ENCODE peak calls at places on chromosomes 13 and 19, in five cellular contexts. One of them, this sample, is unnamed.

GRCh38 chr19:3733549-3734309 is 25.5 kb downstream of the TJP3 start:
- DNase-seq in fibroblast of lung: no peak
- DNase-seq in heart right ventricle: no peak
- DNase-seq in MCF 10A: no peak
- DNase-seq in activated B cell treated with CpG ODN at 0.5 μM for 24 hours: no peak
- DNase-seq in this sample: no peak

GRCh38 chr19:3175761-3176714 is 2.5 kb upstream of the S1PR4 start:
- DNase-seq in fibroblast of lung: peak
- DNase-seq in heart right ventricle: no peak
- DNase-seq in MCF 10A: peak
- DNase-seq in activated B cell treated with CpG ODN at 0.5 μM for 24 hours: no peak
- DNase-seq in this sample: no peak

GRCh38 chr19:43316591-43317319 is 36.7 kb upstream of the CD177 start:
- DNase-seq in fibroblast of lung: peak
- DNase-seq in heart right ventricle: no peak
- DNase-seq in MCF 10A: peak
- DNase-seq in activated B cell treated with CpG ODN at 0.5 μM for 24 hours: no peak
- DNase-seq in this sample: no peak

GRCh38 chr19:31979949-31980670 is 365.3 kb upstream of the ZNF507 start:
- DNase-seq in fibroblast of lung: no peak
- DNase-seq in heart right ventricle: no peak
- DNase-seq in MCF 10A: no peak
- DNase-seq in activated B cell treated with CpG ODN at 0.5 μM for 24 hours: no peak
- DNase-seq in this sample: no peak

GRCh38 chr13:111383591-111384440 is 63.4 kb downstream of the TEX29 start:
- DNase-seq in fibroblast of lung: no peak
- DNase-seq in heart right ventricle: no peak
- DNase-seq in MCF 10A: no peak
- DNase-seq in activated B cell treated with CpG ODN at 0.5 μM for 24 hours: no peak
- DNase-seq in this sample: no peak

GRCh38 chr19:4380254-4380727 is 20.1 kb downstream of the SH3GL1 start:
- DNase-seq in fibroblast of lung: no peak
- DNase-seq in heart right ventricle: peak
- DNase-seq in MCF 10A: peak
- DNase-seq in activated B cell treated with CpG ODN at 0.5 μM for 24 hours: peak
- DNase-seq in this sample: peak

GRCh38 chr19:54517483-54517882 is 14.9 kb downstream of the LAIR2 start:
- DNase-seq in fibroblast of lung: peak
- DNase-seq in heart right ventricle: peak
- DNase-seq in MCF 10A: peak
- DNase-seq in activated B cell treated with CpG ODN at 0.5 μM for 24 hours: peak
- DNase-seq in this sample: peak

GRCh38 chr13:93226065-93226622 is 463 bp upstream of the GPC6 start:
- DNase-seq in fibroblast of lung: no peak
- DNase-seq in heart right ventricle: no peak
- DNase-seq in MCF 10A: no peak
- DNase-seq in activated B cell treated with CpG ODN at 0.5 μM for 24 hours: no peak
- DNase-seq in this sample: no peak

GRCh38 chr19:43765109-43765876 is 10.5 kb upstream of the SMG9 start:
- DNase-seq in fibroblast of lung: peak
- DNase-seq in heart right ventricle: peak
- DNase-seq in MCF 10A: peak
- DNase-seq in activated B cell treated with CpG ODN at 0.5 μM for 24 hours: peak
- DNase-seq in this sample: peak

GRCh38 chr13:106835477-106835876 is 267.5 kb upstream of the ARGLU1 start:
- DNase-seq in fibroblast of lung: no peak
- DNase-seq in heart right ventricle: no peak
- DNase-seq in MCF 10A: no peak
- DNase-seq in activated B cell treated with CpG ODN at 0.5 μM for 24 hours: no peak
- DNase-seq in this sample: no peak

GRCh38 chr19:28372800-28373199 is 840.2 kb downstream of the UQCRFS1 start:
- DNase-seq in fibroblast of lung: no peak
- DNase-seq in heart right ventricle: no peak
- DNase-seq in MCF 10A: no peak
- DNase-seq in activated B cell treated with CpG ODN at 0.5 μM for 24 hours: no peak
- DNase-seq in this sample: no peak

GRCh38 chr13:99086869-99087129 is 108.9 kb upstream of the DOCK9 start:
- DNase-seq in fibroblast of lung: peak
- DNase-seq in heart right ventricle: no peak
- DNase-seq in MCF 10A: no peak
- DNase-seq in activated B cell treated with CpG ODN at 0.5 μM for 24 hours: no peak
- DNase-seq in this sample: no peak

GRCh38 chr19:919157-920050 is 2.3 kb downstream of the KISS1R start:
- DNase-seq in fibroblast of lung: no peak
- DNase-seq in heart right ventricle: no peak
- DNase-seq in MCF 10A: no peak
- DNase-seq in activated B cell treated with CpG ODN at 0.5 μM for 24 hours: peak
- DNase-seq in this sample: no peak

GRCh38 chr19:35609881-35610353 is 2.6 kb upstream of the HAUS5 start:
- DNase-seq in fibroblast of lung: no peak
- DNase-seq in heart right ventricle: no peak
- DNase-seq in MCF 10A: no peak
- DNase-seq in activated B cell treated with CpG ODN at 0.5 μM for 24 hours: peak
- DNase-seq in this sample: peak

GRCh38 chr19:31992750-31993149 is 352.7 kb upstream of the ZNF507 start:
- DNase-seq in fibroblast of lung: no peak
- DNase-seq in heart right ventricle: no peak
- DNase-seq in MCF 10A: no peak
- DNase-seq in activated B cell treated with CpG ODN at 0.5 μM for 24 hours: no peak
- DNase-seq in this sample: no peak

GRCh38 chr19:12872941-12873890 is 8.0 kb downstream of the DNASE2 start:
- DNase-seq in fibroblast of lung: peak
- DNase-seq in heart right ventricle: no peak
- DNase-seq in MCF 10A: peak
- DNase-seq in activated B cell treated with CpG ODN at 0.5 μM for 24 hours: no peak
- DNase-seq in this sample: peak
- TF ChIP-seq CTCF in fibroblast of lung: no peak
- TF ChIP-seq CTCF in heart right ventricle: no peak
- TF ChIP-seq CTCF in MCF 10A: no peak
- TF ChIP-seq CTCF in activated B cell treated with CpG ODN at 0.5 μM for 24 hours: no peak
- TF ChIP-seq CTCF in this sample: no peak

DNA sequence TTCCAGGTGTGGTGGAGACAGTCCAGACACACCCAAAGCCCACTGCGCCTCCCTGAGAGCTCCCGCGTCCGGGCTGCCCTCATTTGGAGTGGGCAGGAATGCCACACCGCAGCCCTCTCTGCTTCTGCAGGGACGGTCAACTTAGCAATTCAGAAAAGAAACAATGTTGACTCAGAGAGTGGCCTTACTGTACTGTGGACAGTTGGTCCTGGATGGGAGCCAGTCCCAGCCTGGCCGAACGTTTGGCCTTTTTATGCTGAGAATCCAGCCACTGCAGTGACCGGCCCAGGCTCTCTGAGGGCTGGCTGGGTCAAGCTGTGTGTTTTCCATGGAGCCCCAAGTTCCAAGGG is 7.2 kb downstream of the GAS6 start:
- DNase-seq in fibroblast of lung: peak
- DNase-seq in heart right ventricle: no peak
- DNase-seq in MCF 10A: no peak
- DNase-seq in activated B cell treated with CpG ODN at 0.5 μM for 24 hours: no peak
- DNase-seq in this sample: no peak
- TF ChIP-seq CTCF in fibroblast of lung: no peak
- TF ChIP-seq CTCF in heart right ventricle: no peak
- TF ChIP-seq CTCF in MCF 10A: no peak
- TF ChIP-seq CTCF in activated B cell treated with CpG ODN at 0.5 μM for 24 hours: no peak
- TF ChIP-seq CTCF in this sample: no peak

GRCh38 chr19:42290523-42291436 is 11.2 kb upstream of the PRR19 start:
- DNase-seq in fibroblast of lung: no peak
- DNase-seq in heart right ventricle: no peak
- DNase-seq in MCF 10A: peak
- DNase-seq in activated B cell treated with CpG ODN at 0.5 μM for 24 hours: peak
- DNase-seq in this sample: no peak

GRCh38 chr19:42288881-42289555 is 12.9 kb upstream of the PRR19 start:
- DNase-seq in fibroblast of lung: no peak
- DNase-seq in heart right ventricle: no peak
- DNase-seq in MCF 10A: no peak
- DNase-seq in activated B cell treated with CpG ODN at 0.5 μM for 24 hours: no peak
- DNase-seq in this sample: no peak

GRCh38 chr19:42289556-42290041 is 12.3 kb upstream of the PRR19 start:
- DNase-seq in fibroblast of lung: no peak
- DNase-seq in heart right ventricle: no peak
- DNase-seq in MCF 10A: no peak
- DNase-seq in activated B cell treated with CpG ODN at 0.5 μM for 24 hours: no peak
- DNase-seq in this sample: no peak

GRCh38 chr19:42291437-42291815 is 10.5 kb upstream of the PRR19 start:
- DNase-seq in fibroblast of lung: no peak
- DNase-seq in heart right ventricle: no peak
- DNase-seq in MCF 10A: no peak
- DNase-seq in activated B cell treated with CpG ODN at 0.5 μM for 24 hours: no peak
- DNase-seq in this sample: no peak

DNA sequence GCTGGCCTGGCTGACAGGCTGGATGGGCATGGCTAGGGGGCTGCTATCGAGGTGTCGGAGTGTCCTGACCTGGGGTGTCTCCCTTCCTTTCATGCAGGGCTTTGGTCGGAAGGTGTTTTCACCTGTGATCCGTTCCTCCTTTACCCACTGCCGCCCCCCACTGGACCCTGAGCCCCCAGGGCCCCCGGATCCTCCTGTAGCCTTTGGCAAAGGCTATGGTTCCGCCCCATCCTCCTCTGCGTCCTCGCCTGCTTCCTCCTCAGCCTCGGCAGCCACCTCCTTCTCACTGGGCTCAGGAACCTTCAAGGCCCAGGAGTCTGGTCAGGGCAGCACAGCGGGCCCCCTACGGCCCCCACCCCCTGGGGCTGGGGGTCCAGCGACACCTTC is 11.8 kb upstream of the PRR19 start:
- DNase-seq in fibroblast of lung: no peak
- DNase-seq in heart right ventricle: no peak
- DNase-seq in MCF 10A: no peak
- DNase-seq in activated B cell treated with CpG ODN at 0.5 μM for 24 hours: no peak
- DNase-seq in this sample: no peak
- TF ChIP-seq CTCF in fibroblast of lung: no peak
- TF ChIP-seq CTCF in heart right ventricle: no peak
- TF ChIP-seq CTCF in MCF 10A: no peak
- TF ChIP-seq CTCF in activated B cell treated with CpG ODN at 0.5 μM for 24 hours: no peak
- TF ChIP-seq CTCF in this sample: no peak

DNA sequence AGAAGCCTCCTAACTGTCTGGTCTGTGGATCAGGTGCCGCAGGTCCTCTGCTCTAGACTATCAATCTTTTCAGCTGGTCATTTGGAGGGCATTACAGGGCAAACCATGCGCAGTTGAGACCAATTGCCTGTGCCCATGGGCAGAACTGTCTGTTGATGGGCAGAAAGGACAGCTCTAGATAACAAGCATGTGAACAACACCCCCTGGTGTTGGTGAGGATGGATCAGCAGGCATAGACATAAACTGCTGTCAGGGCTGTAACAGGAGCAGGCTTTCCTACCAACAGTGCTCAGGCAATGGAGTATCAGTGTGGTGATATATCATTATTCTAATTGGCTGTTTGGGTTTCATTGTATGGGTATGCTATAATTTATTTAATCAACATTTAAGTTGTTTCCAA is 104.7 kb upstream of the KL start:
- DNase-seq in fibroblast of lung: peak
- DNase-seq in heart right ventricle: no peak
- DNase-seq in MCF 10A: peak
- DNase-seq in activated B cell treated with CpG ODN at 0.5 μM for 24 hours: no peak
- DNase-seq in this sample: peak
- TF ChIP-seq CTCF in fibroblast of lung: peak
- TF ChIP-seq CTCF in heart right ventricle: no peak
- TF ChIP-seq CTCF in MCF 10A: peak
- TF ChIP-seq CTCF in activated B cell treated with CpG ODN at 0.5 μM for 24 hours: no peak
- TF ChIP-seq CTCF in this sample: peak

GRCh38 chr19:17266975-17267788 is at the start of gene BABAM1:
- DNase-seq in fibroblast of lung: peak
- DNase-seq in heart right ventricle: peak
- DNase-seq in MCF 10A: peak
- DNase-seq in activated B cell treated with CpG ODN at 0.5 μM for 24 hours: peak
- DNase-seq in this sample: peak
- TF ChIP-seq CTCF in fibroblast of lung: no peak
- TF ChIP-seq CTCF in heart right ventricle: no peak
- TF ChIP-seq CTCF in MCF 10A: no peak
- TF ChIP-seq CTCF in activated B cell treated with CpG ODN at 0.5 μM for 24 hours: no peak
- TF ChIP-seq CTCF in this sample: no peak

DNA sequence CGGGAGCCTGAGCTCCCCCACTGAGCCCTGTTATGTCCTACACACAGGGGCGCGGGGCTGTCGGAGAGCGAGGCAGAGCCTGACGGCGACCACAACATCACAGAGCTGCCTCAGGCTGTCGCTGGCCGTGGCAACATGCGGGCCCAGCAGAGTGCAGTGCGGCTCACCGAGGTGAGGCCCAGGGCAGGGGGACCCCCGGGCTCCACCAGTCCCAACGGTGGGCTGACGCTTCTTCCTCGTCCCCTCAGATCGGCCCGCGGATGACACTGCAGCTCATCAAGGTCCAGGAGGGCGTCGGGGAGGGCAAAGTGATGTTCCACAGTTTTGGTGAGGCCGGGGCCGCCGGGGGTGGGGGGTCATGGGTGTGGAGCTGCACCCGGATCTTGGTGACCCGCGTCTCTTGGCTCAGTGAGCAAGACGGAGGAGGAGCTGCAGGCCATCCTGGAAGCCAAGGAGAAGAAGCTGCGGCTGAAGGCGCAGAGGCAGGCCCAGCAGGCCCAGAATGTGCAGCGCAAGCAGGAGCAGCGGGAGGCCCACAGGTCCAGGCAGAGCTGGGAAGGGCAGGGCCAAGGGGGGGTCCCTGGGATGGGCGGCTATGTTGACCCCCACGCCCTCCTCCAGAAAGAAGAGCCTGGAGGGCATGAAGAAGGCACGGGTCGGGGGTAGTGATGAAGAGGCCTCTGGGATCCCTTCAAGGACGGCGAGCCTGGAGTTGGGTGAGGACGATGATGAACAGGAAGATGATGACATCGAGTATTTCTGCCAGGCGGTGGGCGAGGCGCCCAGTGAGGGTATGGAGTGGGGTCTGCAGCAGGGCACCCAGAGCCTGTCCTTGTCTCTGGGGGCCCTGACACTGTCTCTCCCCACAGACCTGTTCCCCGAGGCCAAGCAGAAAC is 1.2 kb upstream of the P2RY11 start:
- DNase-seq in fibroblast of lung: no peak
- DNase-seq in heart right ventricle: no peak
- DNase-seq in MCF 10A: no peak
- DNase-seq in activated B cell treated with CpG ODN at 0.5 μM for 24 hours: no peak
- DNase-seq in this sample: no peak
- TF ChIP-seq CTCF in fibroblast of lung: no peak
- TF ChIP-seq CTCF in heart right ventricle: no peak
- TF ChIP-seq CTCF in MCF 10A: no peak
- TF ChIP-seq CTCF in activated B cell treated with CpG ODN at 0.5 μM for 24 hours: no peak
- TF ChIP-seq CTCF in this sample: no peak

DNA sequence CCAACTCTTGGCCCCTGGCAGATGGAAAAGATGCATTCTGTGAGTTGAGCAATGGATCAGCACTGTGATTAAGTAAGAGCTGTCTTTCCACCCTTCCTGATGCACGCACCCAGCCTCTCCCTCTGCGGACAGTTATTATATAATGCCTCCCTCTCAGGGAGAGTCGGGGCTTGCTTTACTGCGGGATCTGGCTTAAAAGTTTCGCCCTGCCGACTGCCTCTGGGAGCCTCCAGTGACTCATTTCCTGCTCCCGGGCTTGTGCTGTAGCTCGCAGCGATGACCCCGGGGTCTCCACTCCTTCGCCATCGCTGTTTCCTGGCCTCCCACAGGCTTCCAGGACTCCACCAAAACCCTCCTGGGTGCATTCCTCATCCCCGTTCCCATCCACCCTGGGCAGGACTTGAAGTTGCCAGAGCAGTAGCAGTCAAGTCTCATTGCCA is 107.4 kb upstream of the SLC7A1 start:
- DNase-seq in fibroblast of lung: peak
- DNase-seq in heart right ventricle: peak
- DNase-seq in MCF 10A: peak
- DNase-seq in activated B cell treated with CpG ODN at 0.5 μM for 24 hours: no peak
- DNase-seq in this sample: no peak
- TF ChIP-seq CTCF in fibroblast of lung: no peak
- TF ChIP-seq CTCF in heart right ventricle: no peak
- TF ChIP-seq CTCF in MCF 10A: no peak
- TF ChIP-seq CTCF in activated B cell treated with CpG ODN at 0.5 μM for 24 hours: no peak
- TF ChIP-seq CTCF in this sample: no peak